ENCODE peak calls at places on chromosomes 11 and 22, in four cellular contexts. E is right cardiac atrium; T is CD8-positive, alpha-beta T cell; Q is IMR-90. D is an unnamed sample.

GRCh38 chr11:134514354-134514951 is 102.4 kb upstream of the B3GAT1 start:
- DNase-seq in E (no peak), Q (no peak), T (no peak), D (no peak)

GRCh38 chr11:34026432-34026831 is 25.1 kb upstream of the CAPRIN1 start:
- DNase-seq in Q (no peak), T (no peak), E (no peak), D (no peak)

GRCh38 chr11:73218106-73218829 is at the start of gene P2RY2:
- DNase-seq in Q (no peak), E (peak; percentile 92), T (peak; percentile 21), D (peak; percentile 15)

GRCh38 chr22:32707971-32708370 is 93.5 kb upstream of the TIMP3 start:
- DNase-seq in Q (no peak), T (no peak), E (no peak), D (no peak)

GRCh38 chr11:2787816-2788750 is 88.3 kb upstream of the KCNQ1OT1 start:
- DNase-seq in E (no peak), Q (no peak), T (no peak), D (no peak)

GRCh38 chr11:115462004-115462541 is 42.1 kb downstream of the CADM1 start:
- DNase-seq in T (no peak), Q (peak; percentile 0), E (peak; percentile 37), D (no peak)

GRCh38 chr11:13054278-13054677 is 45.2 kb downstream of the RASSF10 start:
- DNase-seq in E (no peak), T (no peak), Q (no peak), D (no peak)

GRCh38 chr11:118652681-118653181 is 26.7 kb downstream of the TREH start:
- DNase-seq in E (no peak), T (no peak), Q (no peak), D (no peak)

GRCh38 chr11:97638825-97639224 is 1249.0 kb downstream of the JRKL start:
- DNase-seq in T (no peak), Q (no peak), E (no peak), D (no peak)

GRCh38 chr11:66478823-66479740 is 1.2 kb upstream of the DPP3 start:
- DNase-seq in E (peak; percentile 78), T (peak; percentile 37), Q (peak; percentile 20), D (peak; percentile 26)

GRCh38 chr11:14471127-14471526 is 28.5 kb downstream of the COPB1 start:
- DNase-seq in E (no peak), Q (no peak), T (no peak), D (no peak)

GRCh38 chr22:35357883-35358621 is 22.8 kb upstream of the HMOX1 start:
- DNase-seq in Q (peak; percentile 40), T (no peak), E (no peak), D (no peak)

GRCh38 chr11:44356351-44356750 is 46.4 kb upstream of the ALX4 start:
- DNase-seq in T (no peak), E (no peak), Q (no peak), D (no peak)

GRCh38 chr11:130609121-130610035 is 160.9 kb downstream of the ADAMTS15 start:
- DNase-seq in Q (no peak), E (peak; percentile 96), T (no peak), D (no peak)
- H3K27ac ChIP-seq in Q (no peak overlapping the region), E (peak overlapping the region; percentile 84), T (no peak overlapping the region), D (no peak overlapping the region)

GRCh38 chr11:47995318-47995717 is 15.0 kb downstream of the PTPRJ start:
- DNase-seq in T (no peak), E (no peak), Q (no peak), D (no peak)
- H3K4me1 ChIP-seq in T (peaks cover 35% of the 10 kb centered on the region), E (no peaks in the 10 kb centered on the region), Q (peaks cover 6% of the 10 kb centered on the region), D (peaks cover 76% of the 10 kb centered on the region)

DNA sequence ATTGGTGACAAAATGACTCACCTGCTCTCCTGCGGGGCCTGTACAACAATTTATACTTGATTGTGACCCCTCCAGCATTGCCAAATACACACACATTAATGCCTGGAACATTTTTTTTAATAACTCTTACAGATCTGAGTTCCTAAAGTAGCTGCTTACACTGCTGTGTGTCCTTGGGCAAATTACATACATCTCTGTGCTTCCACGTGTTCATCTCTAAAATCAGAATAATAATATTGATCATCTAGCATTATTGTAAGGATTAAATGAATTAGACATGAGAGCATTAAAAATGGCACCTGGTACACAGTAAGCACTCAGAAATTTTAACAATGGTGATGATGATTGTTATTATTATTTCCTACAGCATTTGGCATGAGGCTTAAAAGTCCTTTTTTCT is 21.5 kb upstream of the WT1 start:
- DNase-seq in Q (no peak), T (no peak), E (no peak), D (no peak)
- H3K4me3 ChIP-seq in Q (no peak overlapping the region), T (no peak overlapping the region), E (no peak overlapping the region), D (no peak overlapping the region)

GRCh38 chr11:7905549-7905948 is 25.5 kb downstream of the OR10A6 start:
- DNase-seq in Q (no peak), T (no peak), E (no peak), D (no peak)

GRCh38 chr11:7905961-7906429 is 25.1 kb downstream of the OR10A6 start:
- DNase-seq in Q (no peak), E (no peak), T (no peak), D (no peak)

GRCh38 chr11:7907121-7907520 is 23.9 kb downstream of the OR10A6 start:
- DNase-seq in T (no peak), Q (no peak), E (no peak), D (no peak)

GRCh38 chr11:7904910-7905309 is 26.2 kb downstream of the OR10A6 start:
- DNase-seq in T (no peak), E (no peak), Q (peak; percentile 69), D (no peak)

DNA sequence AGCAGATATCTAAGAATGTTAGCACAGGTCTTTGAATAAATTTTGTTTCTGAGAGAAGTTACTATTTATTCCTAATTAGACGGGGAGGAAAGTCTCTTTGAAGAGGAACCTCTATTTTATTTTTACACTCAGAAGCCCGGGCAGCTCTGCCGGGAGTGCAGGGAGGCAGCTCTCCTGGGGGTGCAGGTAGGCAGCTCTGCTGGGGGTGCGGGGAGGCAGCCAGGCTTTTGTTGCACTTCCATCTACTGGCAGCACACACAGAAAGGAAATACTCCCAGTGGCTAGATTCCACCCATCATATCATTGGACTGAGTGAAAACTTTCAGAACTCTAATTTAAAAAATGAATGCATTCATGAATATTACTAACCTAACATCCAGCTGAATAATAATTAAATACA is 24.6 kb downstream of the OR10A6 start:
- DNase-seq in T (no peak), Q (no peak), E (no peak), D (no peak)
- H3K27ac ChIP-seq in T (no peak overlapping the region), Q (peak overlapping the region; percentile 35), E (no peak overlapping the region), D (no peak overlapping the region)